ENCODE peak calls at places on chromosomes 3 and 15, in four cellular contexts. A is effector memory CD4-positive, alpha-beta T cell; I is neuronal stem cell; K is OCI-LY7. R is an unnamed sample.

GRCh38 chr3:158801200-158801599 is 654 bp upstream of the MFSD1 start:
- DNase-seq in A (no peak), I (peak), K (no peak), R (no peak)

GRCh38 chr3:133377396-133377795 is 22.5 kb upstream of the BFSP2 start:
- DNase-seq in A (no peak), I (no peak), K (peak), R (no peak)

GRCh38 chr3:63130625-63131024 is 147.5 kb upstream of the SYNPR start:
- DNase-seq in A (no peak), I (no peak), K (no peak), R (no peak)

GRCh38 chr3:127773752-127774395 is 48.4 kb downstream of the MGLL start:
- DNase-seq in A (no peak), I (no peak), K (no peak), R (no peak)

GRCh38 chr3:119570229-119570628 is 9.1 kb upstream of the ADPRH start:
- DNase-seq in A (no peak), I (no peak), K (no peak), R (no peak)

GRCh38 chr3:83523470-83524073 is 1435.2 kb upstream of the CADM2 start:
- DNase-seq in A (no peak), I (peak), K (peak), R (no peak)

GRCh38 chr3:186990878-186991308 is 60.6 kb downstream of the ST6GAL1 start:
- DNase-seq in A (no peak), I (no peak), K (no peak), R (no peak)

GRCh38 chr3:185448107-185448506 is 50.7 kb downstream of the TMEM41A start:
- DNase-seq in A (no peak), I (no peak), K (no peak), R (no peak)

GRCh38 chr3:21942328-21942727 is 191.3 kb upstream of the ZNF385D start:
- DNase-seq in A (no peak), I (no peak), K (no peak), R (no peak)

GRCh38 chr3:77707271-77707670 is 667.4 kb downstream of the ROBO2 start:
- DNase-seq in A (no peak), I (no peak), K (no peak), R (no peak)

GRCh38 chr3:14792691-14793121 is 26.1 kb upstream of the FGD5 start:
- DNase-seq in A (no peak), I (no peak), K (no peak), R (no peak)

GRCh38 chr15:75460646-75461045 is 9.2 kb upstream of the SIN3A start:
- DNase-seq in A (no peak), I (no peak), K (no peak), R (no peak)

GRCh38 chr3:61944736-61945135 is 383.4 kb downstream of the PTPRG start:
- DNase-seq in A (no peak), I (no peak), K (no peak), R (no peak)

GRCh38 chr15:93987068-93987467 is 244.3 kb upstream of the MCTP2 start:
- DNase-seq in A (peak), I (no peak), K (peak), R (no peak)

DNA sequence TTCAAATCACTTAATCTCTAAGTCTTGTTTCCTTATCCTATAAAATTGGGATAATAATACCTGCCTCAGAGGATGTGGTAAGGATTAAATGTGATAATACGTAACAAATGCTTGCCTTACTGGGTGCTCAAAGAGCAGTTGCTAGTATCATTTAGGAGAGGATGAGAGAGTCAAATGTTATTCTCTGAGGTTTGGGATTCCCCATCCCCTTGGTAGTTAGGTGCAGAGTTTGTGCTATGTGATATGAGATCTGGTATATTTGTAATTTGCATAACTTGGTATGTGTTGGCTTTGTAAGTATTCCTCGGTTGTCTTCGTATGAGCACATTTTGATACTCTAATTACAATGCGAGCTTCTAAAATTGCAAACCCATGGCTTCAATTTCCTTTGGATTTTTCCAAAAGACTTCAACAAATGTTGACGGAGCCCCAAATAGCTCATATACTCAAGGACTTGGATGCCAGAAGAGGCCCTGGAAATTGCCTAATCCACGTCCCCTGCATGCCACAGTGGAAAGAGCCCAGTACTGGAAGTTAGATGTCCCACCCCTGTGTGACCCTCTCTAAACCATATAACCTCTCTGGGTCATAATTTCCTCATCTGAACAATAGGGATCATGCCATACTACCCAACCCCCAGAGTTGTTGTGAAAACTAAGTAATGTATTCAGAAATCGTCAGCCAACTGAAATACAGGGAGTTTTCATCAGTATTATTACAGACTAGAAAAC is 85.0 kb downstream of the FBN1 start:
- DNase-seq in A (no peak), I (no peak), K (no peak), R (no peak)
- H3K27ac ChIP-seq in A (no peak), I (no peak), K (no peak), R (no peak)

DNA sequence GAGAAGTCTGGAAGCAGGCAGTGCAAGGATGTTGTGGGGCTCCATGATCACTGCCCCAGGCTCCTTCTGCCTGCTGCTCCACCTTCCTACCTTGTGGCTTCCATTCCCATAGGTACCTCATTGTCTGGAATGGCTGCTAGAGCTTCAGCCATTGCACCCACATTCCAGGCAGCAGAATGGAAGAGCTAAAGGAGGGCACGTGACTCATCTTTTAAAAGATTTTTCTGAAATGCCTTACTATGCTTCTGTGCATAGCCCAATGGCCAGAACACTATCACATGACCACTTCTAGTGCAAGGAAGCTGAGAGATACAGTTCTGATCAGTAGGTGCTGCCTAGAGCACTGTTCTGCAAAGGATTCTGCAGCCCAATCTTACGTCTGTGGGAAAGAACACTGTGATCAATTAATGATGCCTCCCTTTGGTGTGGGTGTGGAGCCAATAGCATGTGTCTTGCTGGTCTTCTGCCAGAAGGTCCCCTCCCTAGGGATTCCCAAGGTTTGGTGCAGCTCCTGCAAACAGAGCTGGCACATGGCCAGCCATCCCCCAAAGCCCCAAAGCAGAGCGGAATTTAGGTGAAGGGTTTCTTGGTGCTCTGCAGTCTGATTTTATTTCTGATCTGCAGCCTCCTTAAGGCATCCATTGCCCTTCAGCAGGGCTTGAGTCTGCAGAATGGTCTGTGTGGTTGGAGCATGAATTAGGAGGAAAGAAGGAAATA is 34.3 kb downstream of the SPSB4 start:
- DNase-seq in A (no peak), I (no peak), K (no peak), R (no peak)
- H3K27ac ChIP-seq in A (no peak), I (peak), K (no peak), R (no peak)

DNA sequence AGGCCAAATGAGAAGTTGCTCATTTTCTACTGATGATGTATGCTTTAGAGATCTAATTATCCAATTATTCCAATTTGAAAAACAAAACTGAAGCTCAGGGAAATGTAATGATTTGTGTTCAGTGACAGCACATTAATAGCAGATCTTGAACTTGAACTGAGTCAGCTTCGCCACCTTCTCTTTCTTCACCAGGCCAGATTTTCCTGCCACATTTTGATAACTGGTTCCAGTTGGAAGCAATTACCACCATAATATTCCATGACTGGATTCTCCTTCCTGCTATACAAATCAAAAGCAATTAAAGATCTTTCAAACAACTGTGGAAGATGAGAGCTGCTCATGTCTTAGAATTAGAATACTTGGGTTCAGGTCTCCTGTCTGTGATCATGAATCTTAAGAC is 334.1 kb downstream of the RBMS3 start:
- DNase-seq in A (no peak), I (no peak), K (no peak), R (no peak)
- H3K27ac ChIP-seq in A (no peak), I (no peak), K (no peak), R (no peak)

GRCh38 chr15:28178290-28178689 is 79.2 kb upstream of the OCA2 start:
- DNase-seq in A (no peak), I (no peak), K (no peak), R (no peak)
- H3K27ac ChIP-seq in A (no peak), I (no peak), K (no peak), R (no peak)

DNA sequence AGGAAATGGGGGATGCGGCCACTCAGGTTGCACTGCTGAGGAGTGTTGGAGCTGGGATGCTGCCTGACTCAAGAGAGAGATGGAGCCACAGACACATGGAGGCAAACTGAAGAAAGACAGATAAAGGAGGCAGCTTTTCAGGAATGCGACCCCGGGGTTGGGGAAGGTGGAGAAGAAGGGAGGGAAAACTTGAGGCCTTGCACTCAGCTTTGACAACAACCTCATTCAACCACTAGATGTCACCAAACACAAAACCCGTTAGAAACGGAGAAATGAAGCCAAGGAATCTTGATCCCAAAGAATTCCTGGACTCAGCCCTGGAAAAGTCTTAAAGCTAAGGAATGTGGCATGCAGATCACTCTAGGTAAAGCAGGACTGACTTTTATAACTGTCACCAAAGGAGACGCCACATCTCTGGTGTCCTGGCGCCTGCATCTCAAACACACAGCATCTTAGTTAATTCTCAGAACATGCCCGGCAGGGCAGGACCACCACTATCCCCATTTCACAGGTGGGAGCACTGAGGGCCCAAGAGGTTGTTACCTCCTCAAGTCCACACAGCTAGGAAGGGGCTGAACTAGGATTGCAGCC is 59.6 kb upstream of the LMCD1 start:
- DNase-seq in A (no peak), I (peak), K (peak), R (no peak)
- H3K27ac ChIP-seq in A (no peak), I (no peak), K (no peak), R (no peak)

GRCh38 chr15:67184208-67184925 is 70.1 kb downstream of the AAGAB start:
- DNase-seq in A (no peak), I (no peak), K (no peak), R (no peak)
- H3K27ac ChIP-seq in A (no peak), I (no peak), K (no peak), R (no peak)

GRCh38 chr15:71562251-71562650 is 248.1 kb upstream of the NR2E3 start:
- DNase-seq in A (no peak), I (no peak), K (no peak), R (no peak)

GRCh38 chr15:71564217-71564616 is 246.1 kb upstream of the NR2E3 start:
- DNase-seq in A (no peak), I (no peak), K (no peak), R (no peak)

GRCh38 chr15:71565006-71565405 is 245.3 kb upstream of the NR2E3 start:
- DNase-seq in A (no peak), I (no peak), K (no peak), R (no peak)

GRCh38 chr15:71559616-71560015 is 250.7 kb upstream of the NR2E3 start:
- DNase-seq in A (no peak), I (no peak), K (no peak), R (no peak)

DNA sequence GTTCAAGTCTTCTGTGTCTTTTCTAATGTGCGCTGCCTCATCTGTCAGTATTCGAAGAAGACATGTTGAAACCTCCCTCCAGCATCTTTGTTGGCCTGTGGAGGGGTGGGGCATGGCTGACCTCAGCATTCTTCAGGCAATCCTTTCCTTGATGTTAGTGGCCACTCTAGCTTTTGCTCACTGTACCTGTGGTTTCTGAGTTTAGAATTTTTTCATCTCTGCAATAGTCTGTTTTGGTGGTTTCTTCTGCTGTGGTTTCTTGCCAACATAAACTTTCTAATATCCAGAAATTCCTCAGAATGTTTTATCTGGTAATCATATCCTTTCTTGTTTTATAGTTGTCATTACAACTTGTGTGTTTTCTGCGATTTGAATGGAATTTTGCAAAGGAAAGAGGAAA is 251.3 kb upstream of the NR2E3 start:
- DNase-seq in A (no peak), I (no peak), K (no peak), R (no peak)
- H3K27ac ChIP-seq in A (no peak), I (no peak), K (no peak), R (no peak)

GRCh38 chr3:150248116-150248864 is 159.8 kb upstream of the TSC22D2 start:
- DNase-seq in A (no peak), I (no peak), K (peak), R (no peak)
- H3K27ac ChIP-seq in A (no peak), I (no peak), K (no peak), R (peak)

GRCh38 chr15:51126842-51127241 is 32.1 kb upstream of the TNFAIP8L3 start:
- DNase-seq in A (no peak), I (no peak), K (no peak), R (no peak)
- H3K27ac ChIP-seq in A (no peak), I (no peak), K (no peak), R (no peak)